ENCODE peak calls at places on chromosomes 16 and 17, in nine cellular contexts. R, E, L, P, A, Q, H, U and W are unnamed samples.

GRCh38 chr16:57977418-57978069 is 6.6 kb upstream of the CNGB1 start:
- DNase-seq in A (no peak), H (no peak), E (no peak), P (no peak), U (no peak), L (no peak), R (no peak), Q (no peak), W (no peak)

GRCh38 chr17:10772425-10773380 is 31.2 kb downstream of the TMEM238L start:
- DNase-seq in E (no peak), P (no peak), Q (peak; percentile 27), L (no peak), R (peak; percentile 38), U (no peak), A (no peak), H (peak; percentile 90), W (peak; percentile 62)

GRCh38 chr17:17690156-17690737 is 9.0 kb downstream of the RAI1 start:
- DNase-seq in A (no peak), U (no peak), R (no peak), Q (no peak), H (peak; percentile 58), L (no peak), E (no peak), P (no peak), W (peak; percentile 41)

GRCh38 chr17:63116228-63116627 is 150.2 kb downstream of the TANC2 start:
- DNase-seq in L (no peak), H (no peak), A (no peak), U (no peak), Q (no peak), P (no peak), R (no peak), E (no peak), W (no peak)

GRCh38 chr16:84485255-84486010 is 19.0 kb downstream of the MEAK7 start:
- DNase-seq in Q (no peak), E (peak; percentile 14), U (no peak), H (peak; percentile 8), L (no peak), R (peak; percentile 25), A (no peak), P (no peak), W (no peak)

GRCh38 chr17:7330099-7331015 is 1.2 kb upstream of the NEURL4 start:
- DNase-seq in E (peak; percentile 79), L (peak; percentile 61), P (no peak), R (peak; percentile 69), U (peak; percentile 78), H (peak; percentile 73), Q (peak; percentile 93), A (peak; percentile 80), W (peak; percentile 77)

GRCh38 chr16:84548971-84549844 is 44.7 kb upstream of the MEAK7 start:
- DNase-seq in E (peak; percentile 39), H (no peak), R (no peak), A (no peak), P (peak; percentile 62), L (no peak), U (no peak), Q (no peak), W (no peak)

GRCh38 chr17:3892095-3892998 is 506 bp downstream of the CAMKK1 start:
- DNase-seq in R (peak; percentile 71), L (peak; percentile 77), P (peak; percentile 55), A (peak; percentile 87), Q (peak; percentile 96), U (peak; percentile 78), H (peak; percentile 65), E (peak; percentile 81), W (peak; percentile 83)

GRCh38 chr17:7466318-7466643 is 13.2 kb downstream of the ZBTB4 start:
- DNase-seq in H (no peak), A (no peak), Q (no peak), E (no peak), U (no peak), L (no peak), R (no peak), P (no peak), W (no peak)

GRCh38 chr16:80100186-80100585 is 440.6 kb upstream of the DYNLRB2 start:
- DNase-seq in H (no peak), P (peak; percentile 5), U (no peak), L (no peak), A (no peak), R (no peak), Q (no peak), E (no peak), W (no peak)

GRCh38 chr16:4487955-4488481 is 11.8 kb downstream of the HMOX2 start:
- DNase-seq in H (peak; percentile 42), R (no peak), Q (no peak), L (no peak), E (no peak), A (no peak), U (no peak), P (peak; percentile 76), W (peak; percentile 38)

GRCh38 chr17:64024215-64024654 is 3.8 kb upstream of the ICAM2 start:
- DNase-seq in R (no peak), U (no peak), A (no peak), P (peak; percentile 87), Q (peak; percentile 15), L (no peak), E (peak; percentile 14), H (no peak), W (peak; percentile 48)

GRCh38 chr16:27772093-27772820 is 222.3 kb downstream of the KATNIP start:
- DNase-seq in U (no peak), Q (no peak), E (no peak), H (no peak), R (no peak), P (no peak), A (no peak), L (no peak), W (no peak)

GRCh38 chr17:43467981-43468541 is 15.7 kb upstream of the DHX8 start:
- DNase-seq in U (no peak), H (no peak), P (no peak), E (no peak), Q (peak; percentile 77), L (peak; percentile 59), A (peak; percentile 27), R (no peak), W (peak; percentile 27)

GRCh38 chr17:82350182-82351030 is 8.6 kb upstream of the TEX19 start:
- DNase-seq in R (no peak), U (no peak), L (no peak), A (no peak), E (no peak), P (no peak), Q (no peak), H (no peak), W (no peak)

GRCh38 chr16:56673916-56674315 is 4.3 kb downstream of the MT1H start:
- DNase-seq in U (no peak), Q (no peak), A (peak; percentile 27), P (peak; percentile 18), H (peak; percentile 56), L (no peak), E (no peak), R (no peak), W (peak; percentile 66)

GRCh38 chr17:76120658-76121008 is 17.0 kb upstream of the EXOC7 start:
- DNase-seq in Q (peak; percentile 21), P (no peak), A (no peak), E (no peak), H (no peak), U (no peak), L (no peak), R (no peak), W (no peak)

GRCh38 chr16:871562-872330 is 71.2 kb upstream of the GNG13 start:
- DNase-seq in U (peak; percentile 7), E (no peak), P (no peak), L (no peak), R (no peak), A (no peak), H (no peak), Q (peak; percentile 60), W (no peak)

GRCh38 chr16:29809850-29810698 is 1.9 kb upstream of the PRRT2 start:
- DNase-seq in E (peak; percentile 32), H (no peak), A (peak; percentile 39), L (no peak), Q (no peak), R (no peak), P (no peak), U (no peak), W (no peak)

GRCh38 chr16:48089053-48089792 is 66.6 kb downstream of the ABCC12 start:
- DNase-seq in A (no peak), H (no peak), R (no peak), L (no peak), E (no peak), U (no peak), Q (no peak), P (no peak), W (no peak)

DNA sequence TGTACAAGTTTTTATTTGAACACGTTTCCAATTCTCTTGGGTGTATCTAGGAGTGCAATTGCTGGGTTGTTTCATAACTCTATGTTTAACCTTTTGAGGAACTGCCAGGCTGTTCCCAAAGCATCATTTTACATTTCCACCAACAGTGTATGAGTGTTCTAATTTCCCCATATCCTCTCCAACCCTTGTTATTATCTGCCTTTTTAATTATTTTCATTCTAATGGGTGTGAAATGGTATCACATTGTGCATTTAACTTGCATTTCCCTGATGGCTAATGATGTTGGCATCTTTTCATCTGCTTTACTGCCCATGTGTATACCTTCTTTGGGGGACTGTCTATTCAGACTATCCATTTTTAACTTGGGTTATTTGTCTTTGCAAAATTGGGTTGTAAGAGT is 104.2 kb downstream of the USP31 start:
- DNase-seq in E (no peak), H (no peak), L (no peak), Q (no peak), P (no peak), A (no peak), R (no peak), U (no peak), W (no peak)
- TF ChIP-seq CTCF in E (no peak), H (no peak), L (no peak), Q (no peak), P (no peak), A (no peak), R (no peak), U (no peak), W (no peak)

GRCh38 chr16:70697601-70698170 is 11.8 kb upstream of the MTSS2 start:
- DNase-seq in E (no peak), R (no peak), H (no peak), Q (no peak), P (no peak), A (peak; percentile 48), L (no peak), U (no peak), W (no peak)
- H3K27ac ChIP-seq in E (no peak overlapping the region), R (peak overlapping the region; percentile 96), H (peak overlapping the region; percentile 92), Q (peak overlapping the region; percentile 99), P (no peak overlapping the region), A (peak overlapping the region; percentile 93), L (peak overlapping the region; percentile 80), U (peak overlapping the region; percentile 93), W (no peak overlapping the region)

GRCh38 chr17:20988001-20988641 is 54.7 kb downstream of the USP22 start:
- DNase-seq in Q (no peak), A (no peak), P (no peak), U (no peak), E (no peak), H (no peak), R (no peak), L (no peak), W (no peak)
- TF ChIP-seq CTCF in Q (no peak), A (no peak), P (no peak), U (no peak), E (no peak), H (no peak), R (no peak), L (no peak), W (no peak)

DNA sequence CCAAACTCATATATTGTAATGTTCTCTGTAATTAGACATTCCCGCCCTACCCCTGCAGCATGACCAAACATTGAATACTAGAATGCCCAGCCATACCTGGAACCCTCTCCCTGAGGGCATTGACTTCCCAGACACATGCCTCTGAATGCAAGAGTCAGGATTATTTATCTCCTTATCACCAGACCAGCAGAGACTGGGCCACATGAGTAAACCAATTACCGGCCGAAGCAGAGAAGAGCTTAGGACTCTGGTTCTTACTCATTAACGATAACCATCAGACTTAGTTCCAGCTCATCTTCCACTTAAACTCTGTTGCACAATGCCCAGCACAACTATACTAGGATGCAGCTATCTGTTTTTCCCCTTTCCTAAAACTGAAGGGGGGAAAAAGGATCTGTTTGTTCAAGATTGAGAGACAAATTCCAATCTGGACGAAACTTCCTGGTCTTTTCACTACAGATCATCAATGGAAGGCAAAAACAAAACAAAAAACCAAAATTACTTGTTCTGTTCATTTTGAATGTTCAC is 88.2 kb upstream of the CORO6 start:
- DNase-seq in A (no peak), L (no peak), R (no peak), Q (no peak), U (no peak), E (no peak), P (no peak), H (no peak), W (no peak)
- H3K27ac ChIP-seq in A (peak overlapping the region; percentile 21), L (peak overlapping the region; percentile 81), R (no peak overlapping the region), Q (peak overlapping the region; percentile 27), U (peak overlapping the region; percentile 74), E (peak overlapping the region; percentile 98), P (no peak overlapping the region), H (peak overlapping the region; percentile 61), W (no peak overlapping the region)